ENCODE peak calls at places on chromosome 18, in eight cellular contexts. A is B cell; M is OCI-M1; O is endothelial cell; T is DMS153; X is activated effector memory CD4-positive, alpha-beta T cell treated with Interleukin-2 at 50 U/mL for 16 hours; R is NCI-H1105 treated with DMSO at 0.1 percent for 48 hours; G is nucleus accumbens. H is an unnamed sample.

GRCh38 chr18:50183556-50183955 is 11.4 kb downstream of the MYO5B start:
- DNase-seq in R (no peak), T (no peak), M (no peak), G (no peak), X (no peak), O (no peak), A (no peak), H (no peak)

GRCh38 chr18:29309352-29309751 is 1132.4 kb upstream of the CDH2 start:
- DNase-seq in A (no peak), O (no peak), T (no peak), G (no peak), R (no peak), X (no peak), M (no peak), H (no peak)

GRCh38 chr18:3664563-3665178 is 214.7 kb downstream of the TGIF1 start:
- DNase-seq in G (no peak), O (no peak), R (no peak), X (no peak), M (peak; percentile 91), T (no peak), A (peak; percentile 41), H (no peak)

GRCh38 chr18:27862056-27862682 is 314.8 kb downstream of the CDH2 start:
- DNase-seq in G (no peak), T (no peak), M (no peak), O (no peak), X (no peak), A (no peak), R (no peak), H (no peak)

GRCh38 chr18:37218022-37218590 is 347.5 kb downstream of the CELF4 start:
- DNase-seq in X (no peak), A (no peak), M (no peak), G (no peak), R (no peak), O (no peak), T (no peak), H (no peak)

GRCh38 chr18:62325806-62326645 is 916 bp downstream of the TNFRSF11A start:
- DNase-seq in O (no peak), R (peak; percentile 44), T (no peak), M (no peak), G (no peak), A (no peak), X (no peak), H (no peak)

GRCh38 chr18:28485210-28485801 is 308.4 kb upstream of the CDH2 start:
- DNase-seq in G (no peak), O (no peak), M (peak; percentile 33), X (no peak), A (no peak), R (peak; percentile 46), T (no peak), H (no peak)

GRCh38 chr18:48724455-48724854 is 185.6 kb downstream of the CTIF start:
- DNase-seq in M (no peak), G (no peak), X (no peak), R (no peak), A (no peak), T (no peak), O (no peak), H (no peak)

GRCh38 chr18:25180974-25181373 is 171.0 kb downstream of the ZNF521 start:
- DNase-seq in M (peak; percentile 39), O (no peak), A (no peak), T (no peak), G (no peak), X (no peak), R (no peak), H (no peak)

GRCh38 chr18:79173742-79174141 is 104.5 kb downstream of the ATP9B start:
- DNase-seq in R (no peak), O (no peak), A (no peak), M (no peak), X (no peak), T (no peak), G (no peak), H (no peak)